ENCODE peak calls at places on chromosomes 4 and X, in seven cellular contexts. E, Y, G, Z, P, J and D are unnamed samples.

GRCh38 chr4:128468485-128468989 is 180.9 kb upstream of the PGRMC2 start:
- DNase-seq in J (peak; percentile 36), P (no peak), Z (no peak), Y (no peak), E (peak; percentile 37), G (peak; percentile 61), D (peak; percentile 65)

GRCh38 chr4:76058302-76058701 is 16.2 kb upstream of the ART3 start:
- DNase-seq in Z (no peak), G (no peak), J (no peak), P (no peak), Y (no peak), E (no peak), D (no peak)

GRCh38 chr4:38177792-38178665 is 217.8 kb downstream of the PTTG2 start:
- DNase-seq in E (peak; percentile 87), Z (no peak), G (no peak), P (no peak), J (peak; percentile 51), Y (peak; percentile 52), D (no peak)

GRCh38 chr4:93066746-93067145 is 761.8 kb upstream of the ATOH1 start:
- DNase-seq in P (no peak), J (no peak), Y (no peak), E (no peak), G (peak; percentile 1), Z (no peak), D (no peak)

GRCh38 chr4:113404167-113404571 is 354.7 kb downstream of the ANK2 start:
- DNase-seq in J (no peak), G (no peak), E (no peak), Y (no peak), P (no peak), Z (no peak), D (no peak)

GRCh38 chrX:10754445-10754844 is 134.1 kb upstream of the MID1 start:
- DNase-seq in E (no peak), Y (no peak), G (no peak), J (no peak), Z (no peak), P (no peak), D (no peak)

GRCh38 chrX:49190783-49191032 is 4.5 kb upstream of the PRICKLE3 start:
- DNase-seq in P (no peak), Z (no peak), Y (no peak), G (no peak), E (no peak), J (no peak), D (no peak)

GRCh38 chrX:39705299-39705698 is 392.5 kb downstream of the BCOR start:
- DNase-seq in J (peak; percentile 60), E (peak; percentile 75), P (no peak), Z (peak; percentile 78), G (peak; percentile 41), Y (no peak), D (peak; percentile 26)

GRCh38 chr4:48635310-48635709 is 144.8 kb downstream of the FRYL start:
- DNase-seq in Z (no peak), Y (no peak), E (no peak), G (peak; percentile 41), J (no peak), P (no peak), D (peak; percentile 59)

GRCh38 chr4:20432098-20432497 is 180.4 kb downstream of the SLIT2 start:
- DNase-seq in P (no peak), Z (no peak), G (no peak), J (no peak), E (no peak), Y (no peak), D (no peak)

GRCh38 chrX:100745205-100745604 is 13.3 kb upstream of the SYTL4 start:
- DNase-seq in J (no peak), E (no peak), Y (no peak), Z (no peak), G (no peak), P (no peak), D (no peak)

GRCh38 chrX:17788439-17788838 is 51.1 kb downstream of the SCML1 start:
- DNase-seq in P (no peak), E (peak; percentile 39), Z (peak; percentile 30), G (peak; percentile 5), Y (peak; percentile 36), J (peak; percentile 17), D (peak; percentile 19)

GRCh38 chr4:7416745-7417432 is 17.8 kb downstream of the PSAPL1 start:
- DNase-seq in Z (no peak), E (no peak), Y (no peak), P (peak; percentile 39), G (no peak), J (no peak), D (no peak)

GRCh38 chrX:18833071-18833731 is 125.8 kb downstream of the PPEF1 start:
- DNase-seq in P (peak; percentile 76), J (peak; percentile 28), Y (no peak), Z (no peak), E (peak; percentile 49), G (no peak), D (no peak)

GRCh38 chr4:136713140-136713539 is 819.2 kb downstream of the PCDH18 start:
- DNase-seq in P (no peak), Z (no peak), J (no peak), E (no peak), G (no peak), Y (no peak), D (peak; percentile 28)

GRCh38 chr4:4430492-4431195 is 43.7 kb downstream of the NSG1 start:
- DNase-seq in Z (no peak), J (no peak), E (peak; percentile 50), P (no peak), G (peak; percentile 44), Y (peak; percentile 73), D (peak; percentile 81)

GRCh38 chrX:124347242-124347641 is 879 bp downstream of the SH2D1A start:
- DNase-seq in J (no peak), E (no peak), G (no peak), Y (peak; percentile 30), Z (no peak), P (no peak), D (no peak)

GRCh38 chrX:24023972-24024664 is 2.9 kb downstream of the KLHL15 start:
- DNase-seq in G (no peak), P (no peak), J (no peak), E (no peak), Z (no peak), Y (peak; percentile 20), D (no peak)

GRCh38 chrX:14673764-14674163 is 144.4 kb downstream of the GLRA2 start:
- DNase-seq in Y (no peak), G (peak; percentile 87), J (no peak), Z (no peak), E (no peak), P (no peak), D (peak; percentile 80)